ENCODE peak calls at places on chromosomes 16 and 17, in five cellular contexts. One of them, this sample, is unnamed.

GRCh38 chr17:21379080-21379711 is 3.0 kb downstream of the KCNJ12 start:
- DNase-seq in fibroblast of mammary gland: no peak
- DNase-seq in neural progenitor cell: no peak
- DNase-seq in colonic mucosa: peak; percentile 84
- DNase-seq in cardiac muscle cell: no peak
- DNase-seq in this sample: no peak

GRCh38 chr16:54454616-54455015 is 168.0 kb upstream of the IRX3 start:
- DNase-seq in fibroblast of mammary gland: no peak
- DNase-seq in neural progenitor cell: no peak
- DNase-seq in colonic mucosa: no peak
- DNase-seq in cardiac muscle cell: no peak
- DNase-seq in this sample: no peak

GRCh38 chr17:27083408-27084185 is 210.3 kb upstream of the WSB1 start:
- DNase-seq in fibroblast of mammary gland: no peak
- DNase-seq in neural progenitor cell: no peak
- DNase-seq in colonic mucosa: no peak
- DNase-seq in cardiac muscle cell: no peak
- DNase-seq in this sample: no peak

GRCh38 chr17:47802341-47803022 is 19.1 kb downstream of the OSBPL7 start:
- DNase-seq in fibroblast of mammary gland: peak; percentile 54
- DNase-seq in neural progenitor cell: peak; percentile 82
- DNase-seq in colonic mucosa: peak; percentile 55
- DNase-seq in cardiac muscle cell: peak; percentile 70
- DNase-seq in this sample: peak; percentile 24

GRCh38 chr17:22441776-22442175 is 749.5 kb downstream of the KCNJ18 start:
- DNase-seq in fibroblast of mammary gland: no peak
- DNase-seq in neural progenitor cell: no peak
- DNase-seq in colonic mucosa: no peak
- DNase-seq in cardiac muscle cell: no peak
- DNase-seq in this sample: no peak

GRCh38 chr16:59342669-59343068 is 608.6 kb upstream of the GOT2 start:
- DNase-seq in fibroblast of mammary gland: no peak
- DNase-seq in neural progenitor cell: no peak
- DNase-seq in colonic mucosa: no peak
- DNase-seq in cardiac muscle cell: no peak
- DNase-seq in this sample: no peak

GRCh38 chr16:57194512-57194911 is 8.4 kb downstream of the RSPRY1 start:
- DNase-seq in fibroblast of mammary gland: peak; percentile 91
- DNase-seq in neural progenitor cell: no peak
- DNase-seq in colonic mucosa: no peak
- DNase-seq in cardiac muscle cell: no peak
- DNase-seq in this sample: peak; percentile 83

GRCh38 chr17:61307905-61308886 is 91.4 kb upstream of the TBX2 start:
- DNase-seq in fibroblast of mammary gland: peak; percentile 100
- DNase-seq in neural progenitor cell: no peak
- DNase-seq in colonic mucosa: no peak
- DNase-seq in cardiac muscle cell: no peak
- DNase-seq in this sample: peak; percentile 70

GRCh38 chr16:86951831-86952598 is 365.2 kb downstream of the C16orf95 start:
- DNase-seq in fibroblast of mammary gland: peak; percentile 100
- DNase-seq in neural progenitor cell: no peak
- DNase-seq in colonic mucosa: no peak
- DNase-seq in cardiac muscle cell: no peak
- DNase-seq in this sample: peak; percentile 92

GRCh38 chr17:3015890-3016289 is 47.5 kb downstream of the OR1D5 start:
- DNase-seq in fibroblast of mammary gland: peak; percentile 59
- DNase-seq in neural progenitor cell: no peak
- DNase-seq in colonic mucosa: no peak
- DNase-seq in cardiac muscle cell: no peak
- DNase-seq in this sample: no peak

DNA sequence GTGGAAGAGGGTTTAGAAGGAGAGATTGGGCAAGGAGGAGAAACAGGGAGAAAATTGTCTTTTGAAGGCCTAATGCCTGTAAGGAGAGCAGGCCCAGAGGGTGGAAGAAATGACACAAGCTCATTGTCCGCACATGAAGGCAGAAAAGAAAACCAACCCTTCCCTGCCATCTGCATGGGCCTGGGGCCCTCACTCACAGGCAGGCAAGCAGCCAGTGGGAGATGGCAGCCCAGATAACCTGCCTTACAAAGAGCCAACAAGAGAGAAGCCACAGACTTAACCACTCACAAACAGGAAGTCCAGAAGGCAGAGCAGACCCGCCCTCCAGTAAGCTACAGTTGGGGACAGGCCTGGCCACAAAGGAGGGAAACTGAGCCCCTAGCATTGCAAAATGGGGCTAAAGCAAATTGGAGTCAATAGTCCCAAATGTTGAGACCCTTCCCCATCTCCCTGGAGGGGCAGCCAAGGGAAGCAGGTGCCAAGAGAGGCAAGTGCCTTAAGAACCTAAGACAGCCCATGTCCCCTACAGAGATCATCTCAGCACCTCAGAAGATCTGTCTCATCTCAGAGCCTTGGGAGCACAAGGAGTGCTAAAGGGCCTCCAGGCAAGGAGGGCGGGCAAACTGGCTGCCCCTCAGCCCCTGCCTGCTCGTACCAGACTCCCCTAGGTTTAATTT is 7.3 kb upstream of the TSPOAP1 start:
- DNase-seq in fibroblast of mammary gland: no peak
- DNase-seq in neural progenitor cell: no peak
- DNase-seq in colonic mucosa: no peak
- DNase-seq in cardiac muscle cell: no peak
- DNase-seq in this sample: no peak
- H3K4me3 ChIP-seq in fibroblast of mammary gland: no peak overlapping the region
- H3K4me3 ChIP-seq in neural progenitor cell: no peak overlapping the region
- H3K4me3 ChIP-seq in colonic mucosa: no peak overlapping the region
- H3K4me3 ChIP-seq in cardiac muscle cell: no peak overlapping the region
- H3K4me3 ChIP-seq in this sample: no peak overlapping the region

GRCh38 chr17:45317113-45317820 is 447 bp upstream of the MAP3K14 start:
- DNase-seq in fibroblast of mammary gland: peak; percentile 100
- DNase-seq in neural progenitor cell: peak; percentile 100
- DNase-seq in colonic mucosa: peak; percentile 100
- DNase-seq in cardiac muscle cell: peak; percentile 100
- DNase-seq in this sample: peak; percentile 100

GRCh38 chr17:45314761-45315549 is 1.9 kb downstream of the MAP3K14 start:
- DNase-seq in fibroblast of mammary gland: no peak
- DNase-seq in neural progenitor cell: no peak
- DNase-seq in colonic mucosa: no peak
- DNase-seq in cardiac muscle cell: no peak
- DNase-seq in this sample: no peak

GRCh38 chr17:45318561-45319230 is 1.9 kb upstream of the MAP3K14 start:
- DNase-seq in fibroblast of mammary gland: no peak
- DNase-seq in neural progenitor cell: no peak
- DNase-seq in colonic mucosa: peak; percentile 65
- DNase-seq in cardiac muscle cell: no peak
- DNase-seq in this sample: no peak

GRCh38 chr17:45315583-45316270 is 1.1 kb downstream of the MAP3K14 start:
- DNase-seq in fibroblast of mammary gland: no peak
- DNase-seq in neural progenitor cell: no peak
- DNase-seq in colonic mucosa: no peak
- DNase-seq in cardiac muscle cell: no peak
- DNase-seq in this sample: no peak

GRCh38 chr17:45316271-45317112 is at the start of gene MAP3K14:
- DNase-seq in fibroblast of mammary gland: peak; percentile 54
- DNase-seq in neural progenitor cell: peak; percentile 89
- DNase-seq in colonic mucosa: peak; percentile 69
- DNase-seq in cardiac muscle cell: peak; percentile 86
- DNase-seq in this sample: no peak
- TF ChIP-seq CTCF in fibroblast of mammary gland: peak; percentile 2
- TF ChIP-seq CTCF in neural progenitor cell: peak; percentile 11
- TF ChIP-seq CTCF in colonic mucosa: no peak
- TF ChIP-seq CTCF in cardiac muscle cell: peak; percentile 22
- TF ChIP-seq CTCF in this sample: no peak

DNA sequence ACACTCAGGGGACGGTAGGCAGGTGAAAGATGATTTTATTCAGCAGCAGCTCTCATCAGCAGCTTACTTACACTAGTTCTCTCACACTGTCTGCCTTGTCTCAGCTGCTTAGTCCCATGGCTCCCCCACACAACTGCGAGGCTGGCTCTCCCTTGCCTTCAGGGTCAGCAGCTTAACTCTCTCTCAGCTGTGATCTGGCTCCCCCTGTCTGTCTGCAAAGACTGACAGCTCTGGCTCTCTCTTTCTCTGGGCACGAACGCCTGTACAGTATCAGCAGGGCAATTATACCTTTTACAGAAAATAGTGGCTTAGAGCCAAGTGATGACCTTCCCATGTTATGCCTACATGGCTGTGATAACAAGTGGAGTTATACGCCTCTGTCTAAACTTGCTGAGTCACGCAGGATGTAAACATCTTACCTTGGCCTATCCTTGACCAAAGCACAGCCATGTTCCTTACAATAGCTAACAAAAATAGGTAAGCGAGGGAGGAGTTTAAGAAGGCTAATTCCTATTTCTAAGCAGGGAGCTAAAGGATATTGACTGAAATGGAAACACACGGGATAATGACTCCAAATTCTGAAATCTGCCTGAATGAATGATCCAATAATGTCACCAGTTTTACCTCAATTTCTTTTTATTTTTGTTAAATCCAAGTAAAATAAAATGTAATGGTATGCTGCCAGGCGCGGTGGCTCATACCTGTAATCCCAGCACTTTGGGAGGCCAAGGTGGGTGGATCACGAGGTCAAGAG is 1.1 kb upstream of the NDUFAB1 start:
- DNase-seq in fibroblast of mammary gland: peak; percentile 11
- DNase-seq in neural progenitor cell: peak; percentile 78
- DNase-seq in colonic mucosa: no peak
- DNase-seq in cardiac muscle cell: peak; percentile 16
- DNase-seq in this sample: no peak
- H3K4me3 ChIP-seq in fibroblast of mammary gland: no peak overlapping the region
- H3K4me3 ChIP-seq in neural progenitor cell: peak overlapping the region; percentile 96
- H3K4me3 ChIP-seq in colonic mucosa: no peak overlapping the region
- H3K4me3 ChIP-seq in cardiac muscle cell: no peak overlapping the region
- H3K4me3 ChIP-seq in this sample: no peak overlapping the region

DNA sequence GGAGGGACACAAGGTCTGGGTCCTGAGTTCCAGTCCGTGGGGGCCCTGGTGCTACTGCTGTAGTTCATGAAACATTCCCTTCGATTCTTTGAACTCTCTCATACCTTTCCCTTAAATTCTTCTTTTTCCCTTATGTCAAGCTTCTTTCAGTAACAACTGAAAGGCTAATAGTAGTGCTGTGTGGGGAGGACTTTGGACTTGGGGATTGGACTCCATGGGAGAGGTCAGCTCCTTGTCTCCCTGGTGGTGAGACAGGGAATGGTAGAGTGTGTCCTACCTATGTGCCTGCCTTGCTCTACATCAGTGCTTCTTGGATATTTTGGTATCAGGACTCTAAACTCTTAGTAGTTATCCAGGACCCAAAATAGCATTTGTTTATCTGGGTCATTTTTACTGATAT is 628.1 kb downstream of the WWOX start:
- DNase-seq in fibroblast of mammary gland: no peak
- DNase-seq in neural progenitor cell: no peak
- DNase-seq in colonic mucosa: no peak
- DNase-seq in cardiac muscle cell: no peak
- DNase-seq in this sample: no peak
- TF ChIP-seq CTCF in fibroblast of mammary gland: no peak
- TF ChIP-seq CTCF in neural progenitor cell: peak; percentile 22
- TF ChIP-seq CTCF in colonic mucosa: no peak
- TF ChIP-seq CTCF in cardiac muscle cell: no peak
- TF ChIP-seq CTCF in this sample: no peak

GRCh38 chr17:72615627-72615991 is 476.9 kb downstream of the SLC39A11 start:
- DNase-seq in fibroblast of mammary gland: no peak
- DNase-seq in neural progenitor cell: no peak
- DNase-seq in colonic mucosa: peak; percentile 51
- DNase-seq in cardiac muscle cell: no peak
- DNase-seq in this sample: no peak

GRCh38 chr17:72617557-72617956 is 474.9 kb downstream of the SLC39A11 start:
- DNase-seq in fibroblast of mammary gland: no peak
- DNase-seq in neural progenitor cell: no peak
- DNase-seq in colonic mucosa: no peak
- DNase-seq in cardiac muscle cell: no peak
- DNase-seq in this sample: no peak

GRCh38 chr17:72616457-72616856 is 476.0 kb downstream of the SLC39A11 start:
- DNase-seq in fibroblast of mammary gland: no peak
- DNase-seq in neural progenitor cell: peak; percentile 44
- DNase-seq in colonic mucosa: no peak
- DNase-seq in cardiac muscle cell: no peak
- DNase-seq in this sample: no peak

GRCh38 chr17:72619976-72620650 is 472.4 kb downstream of the SLC39A11 start:
- DNase-seq in fibroblast of mammary gland: no peak
- DNase-seq in neural progenitor cell: no peak
- DNase-seq in colonic mucosa: no peak
- DNase-seq in cardiac muscle cell: no peak
- DNase-seq in this sample: no peak

DNA sequence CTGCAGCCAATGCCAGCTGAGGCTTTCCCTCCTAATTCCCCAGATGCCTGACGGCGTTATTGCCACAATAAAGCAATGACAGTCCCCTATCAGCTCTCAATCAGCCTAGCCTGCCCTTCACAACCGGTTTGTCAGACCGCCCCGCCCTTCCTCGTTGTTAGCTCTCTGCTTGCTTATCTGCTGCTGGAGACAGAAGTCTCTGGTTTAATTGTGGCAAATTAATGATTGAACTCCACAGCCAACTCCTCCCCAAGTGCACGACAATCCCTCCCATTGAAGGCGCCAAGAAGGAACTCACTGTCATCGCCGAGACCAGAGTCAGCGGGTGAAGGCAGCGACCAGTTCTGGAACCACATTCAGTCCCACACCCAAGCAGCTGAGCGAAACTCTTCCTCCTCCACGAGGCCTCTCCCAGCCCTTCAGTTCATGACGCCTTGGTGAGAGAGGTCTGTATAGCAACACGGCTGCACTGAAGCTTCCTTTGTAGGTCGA is 474.4 kb downstream of the SLC39A11 start:
- DNase-seq in fibroblast of mammary gland: no peak
- DNase-seq in neural progenitor cell: peak; percentile 16
- DNase-seq in colonic mucosa: peak; percentile 96
- DNase-seq in cardiac muscle cell: peak; percentile 10
- DNase-seq in this sample: no peak
- H3K4me3 ChIP-seq in fibroblast of mammary gland: no peak overlapping the region
- H3K4me3 ChIP-seq in neural progenitor cell: no peak overlapping the region
- H3K4me3 ChIP-seq in colonic mucosa: no peak overlapping the region
- H3K4me3 ChIP-seq in cardiac muscle cell: no peak overlapping the region
- H3K4me3 ChIP-seq in this sample: no peak overlapping the region

GRCh38 chr17:39513915-39514314 is 52.6 kb downstream of the CDK12 start:
- DNase-seq in fibroblast of mammary gland: no peak
- DNase-seq in neural progenitor cell: no peak
- DNase-seq in colonic mucosa: no peak
- DNase-seq in cardiac muscle cell: no peak
- DNase-seq in this sample: no peak
- TF ChIP-seq CTCF in fibroblast of mammary gland: no peak
- TF ChIP-seq CTCF in neural progenitor cell: no peak
- TF ChIP-seq CTCF in colonic mucosa: no peak
- TF ChIP-seq CTCF in cardiac muscle cell: no peak
- TF ChIP-seq CTCF in this sample: no peak

GRCh38 chr16:84527486-84528269 is 23.2 kb upstream of the MEAK7 start:
- DNase-seq in fibroblast of mammary gland: no peak
- DNase-seq in neural progenitor cell: no peak
- DNase-seq in colonic mucosa: no peak
- DNase-seq in cardiac muscle cell: no peak
- DNase-seq in this sample: no peak
- H3K4me3 ChIP-seq in fibroblast of mammary gland: no peak overlapping the region
- H3K4me3 ChIP-seq in neural progenitor cell: no peak overlapping the region
- H3K4me3 ChIP-seq in colonic mucosa: no peak overlapping the region
- H3K4me3 ChIP-seq in cardiac muscle cell: no peak overlapping the region
- H3K4me3 ChIP-seq in this sample: no peak overlapping the region